ENCODE peak calls at places on chromosomes 13 and 19, in five cellular contexts. One of them, this sample, is unnamed.

GRCh38 chr13:76965759-76966421 is 17.6 kb downstream of the ACOD1 start:
- DNase-seq in fibroblast of villous mesenchyme: peak
- DNase-seq in PC-3: peak
- DNase-seq in Panc1: no peak
- DNase-seq in GM23338: no peak
- DNase-seq in this sample: peak

GRCh38 chr13:75635101-75635620 is 969 bp upstream of the LMO7 start:
- DNase-seq in fibroblast of villous mesenchyme: peak
- DNase-seq in PC-3: no peak
- DNase-seq in Panc1: no peak
- DNase-seq in GM23338: peak
- DNase-seq in this sample: no peak

GRCh38 chr19:9727644-9728043 is 40.9 kb downstream of the ZNF846 start:
- DNase-seq in fibroblast of villous mesenchyme: no peak
- DNase-seq in PC-3: no peak
- DNase-seq in Panc1: no peak
- DNase-seq in GM23338: no peak
- DNase-seq in this sample: no peak

GRCh38 chr13:74575729-74576125 is 441.5 kb upstream of the KLF12 start:
- DNase-seq in fibroblast of villous mesenchyme: peak
- DNase-seq in PC-3: peak
- DNase-seq in Panc1: no peak
- DNase-seq in GM23338: peak
- DNase-seq in this sample: peak

GRCh38 chr13:57631607-57632275 is at the start of gene PCDH17:
- DNase-seq in fibroblast of villous mesenchyme: peak
- DNase-seq in PC-3: no peak
- DNase-seq in Panc1: no peak
- DNase-seq in GM23338: peak
- DNase-seq in this sample: no peak

GRCh38 chr19:2695288-2695866 is 7.1 kb downstream of the GNG7 start:
- DNase-seq in fibroblast of villous mesenchyme: no peak
- DNase-seq in PC-3: no peak
- DNase-seq in Panc1: no peak
- DNase-seq in GM23338: no peak
- DNase-seq in this sample: no peak

GRCh38 chr13:99702687-99703319 is 201.5 kb downstream of the TM9SF2 start:
- DNase-seq in fibroblast of villous mesenchyme: no peak
- DNase-seq in PC-3: no peak
- DNase-seq in Panc1: no peak
- DNase-seq in GM23338: peak
- DNase-seq in this sample: no peak

GRCh38 chr13:28613562-28613961 is 45.4 kb upstream of the POMP start:
- DNase-seq in fibroblast of villous mesenchyme: peak
- DNase-seq in PC-3: no peak
- DNase-seq in Panc1: no peak
- DNase-seq in GM23338: no peak
- DNase-seq in this sample: no peak

GRCh38 chr19:23437901-23438300 is 42.6 kb upstream of the ZNF91 start:
- DNase-seq in fibroblast of villous mesenchyme: no peak
- DNase-seq in PC-3: no peak
- DNase-seq in Panc1: no peak
- DNase-seq in GM23338: peak
- DNase-seq in this sample: no peak

GRCh38 chr19:40714519-40715299 is 2.0 kb downstream of the COQ8B start:
- DNase-seq in fibroblast of villous mesenchyme: peak
- DNase-seq in PC-3: peak
- DNase-seq in Panc1: no peak
- DNase-seq in GM23338: peak
- DNase-seq in this sample: peak

GRCh38 chr13:28357846-28358496 is 137.0 kb downstream of the FLT1 start:
- DNase-seq in fibroblast of villous mesenchyme: peak
- DNase-seq in PC-3: no peak
- DNase-seq in Panc1: no peak
- DNase-seq in GM23338: no peak
- DNase-seq in this sample: no peak

GRCh38 chr13:46385946-46386345 is 1.1 kb downstream of the RUBCNL start:
- DNase-seq in fibroblast of villous mesenchyme: no peak
- DNase-seq in PC-3: no peak
- DNase-seq in Panc1: no peak
- DNase-seq in GM23338: peak
- DNase-seq in this sample: no peak

GRCh38 chr13:50320297-50320862 is 305.1 kb downstream of the KCNRG start:
- DNase-seq in fibroblast of villous mesenchyme: peak
- DNase-seq in PC-3: peak
- DNase-seq in Panc1: no peak
- DNase-seq in GM23338: no peak
- DNase-seq in this sample: peak

GRCh38 chr13:48647625-48648024 is 6.1 kb upstream of the CYSLTR2 start:
- DNase-seq in fibroblast of villous mesenchyme: no peak
- DNase-seq in PC-3: no peak
- DNase-seq in Panc1: no peak
- DNase-seq in GM23338: no peak
- DNase-seq in this sample: no peak
- TF ChIP-seq CTCF in fibroblast of villous mesenchyme: peak
- TF ChIP-seq CTCF in PC-3: no peak
- TF ChIP-seq CTCF in Panc1: peak
- TF ChIP-seq CTCF in GM23338: peak
- TF ChIP-seq CTCF in this sample: no peak

GRCh38 chr13:110062777-110063442 is 244.0 kb downstream of the COL4A1 start:
- DNase-seq in fibroblast of villous mesenchyme: no peak
- DNase-seq in PC-3: no peak
- DNase-seq in Panc1: no peak
- DNase-seq in GM23338: no peak
- DNase-seq in this sample: no peak
- TF ChIP-seq CTCF in fibroblast of villous mesenchyme: no peak
- TF ChIP-seq CTCF in PC-3: no peak
- TF ChIP-seq CTCF in Panc1: no peak
- TF ChIP-seq CTCF in GM23338: no peak
- TF ChIP-seq CTCF in this sample: no peak

GRCh38 chr13:96834626-96835025 is 159.7 kb downstream of the OXGR1 start:
- DNase-seq in fibroblast of villous mesenchyme: no peak
- DNase-seq in PC-3: no peak
- DNase-seq in Panc1: no peak
- DNase-seq in GM23338: no peak
- DNase-seq in this sample: no peak
- TF ChIP-seq CTCF in fibroblast of villous mesenchyme: no peak
- TF ChIP-seq CTCF in PC-3: no peak
- TF ChIP-seq CTCF in Panc1: no peak
- TF ChIP-seq CTCF in GM23338: no peak
- TF ChIP-seq CTCF in this sample: no peak

GRCh38 chr13:59343993-59344780 is 819.5 kb downstream of the DIAPH3 start:
- DNase-seq in fibroblast of villous mesenchyme: no peak
- DNase-seq in PC-3: no peak
- DNase-seq in Panc1: no peak
- DNase-seq in GM23338: no peak
- DNase-seq in this sample: no peak
- TF ChIP-seq CTCF in fibroblast of villous mesenchyme: no peak
- TF ChIP-seq CTCF in PC-3: no peak
- TF ChIP-seq CTCF in Panc1: no peak
- TF ChIP-seq CTCF in GM23338: peak
- TF ChIP-seq CTCF in this sample: no peak

DNA sequence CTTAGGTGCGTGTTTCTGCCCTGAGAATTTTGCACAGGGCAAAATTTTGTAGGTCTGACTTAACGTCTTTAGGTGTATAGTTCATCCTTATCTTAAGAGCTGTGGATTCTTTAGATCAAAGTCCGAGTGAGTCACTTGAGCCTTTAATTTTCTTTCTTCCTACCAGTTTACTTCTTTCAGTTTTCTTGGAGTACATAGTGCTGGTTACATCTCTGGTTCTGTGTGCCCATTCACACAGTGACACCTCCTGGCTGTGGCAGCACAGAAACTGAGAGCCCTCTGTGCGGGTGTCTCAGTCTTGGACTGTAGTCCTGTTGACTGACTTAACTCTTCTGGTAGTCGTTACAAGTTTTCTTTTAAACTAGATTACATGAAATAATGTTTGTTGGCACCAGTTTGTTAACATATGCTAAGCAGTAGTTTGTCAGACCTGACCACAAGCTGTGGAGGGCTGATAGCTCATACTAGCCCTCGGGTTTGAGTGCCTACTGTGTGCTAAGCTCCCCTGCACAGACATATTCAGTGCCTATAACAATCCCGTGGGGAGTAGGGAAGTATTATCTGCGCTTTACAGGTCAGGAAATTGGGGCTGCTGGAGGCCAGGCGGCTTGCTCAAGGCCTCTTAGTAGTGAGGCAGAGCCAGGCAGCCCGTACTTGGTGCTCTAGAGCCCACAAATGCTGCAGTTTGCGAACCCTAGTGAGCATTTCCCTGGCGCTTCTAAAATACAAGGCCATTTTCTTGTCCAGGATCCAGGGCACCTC is 1.6 kb downstream of the GATAD2A start:
- DNase-seq in fibroblast of villous mesenchyme: peak
- DNase-seq in PC-3: peak
- DNase-seq in Panc1: no peak
- DNase-seq in GM23338: no peak
- DNase-seq in this sample: peak
- TF ChIP-seq CTCF in fibroblast of villous mesenchyme: peak
- TF ChIP-seq CTCF in PC-3: peak
- TF ChIP-seq CTCF in Panc1: peak
- TF ChIP-seq CTCF in GM23338: no peak
- TF ChIP-seq CTCF in this sample: peak

DNA sequence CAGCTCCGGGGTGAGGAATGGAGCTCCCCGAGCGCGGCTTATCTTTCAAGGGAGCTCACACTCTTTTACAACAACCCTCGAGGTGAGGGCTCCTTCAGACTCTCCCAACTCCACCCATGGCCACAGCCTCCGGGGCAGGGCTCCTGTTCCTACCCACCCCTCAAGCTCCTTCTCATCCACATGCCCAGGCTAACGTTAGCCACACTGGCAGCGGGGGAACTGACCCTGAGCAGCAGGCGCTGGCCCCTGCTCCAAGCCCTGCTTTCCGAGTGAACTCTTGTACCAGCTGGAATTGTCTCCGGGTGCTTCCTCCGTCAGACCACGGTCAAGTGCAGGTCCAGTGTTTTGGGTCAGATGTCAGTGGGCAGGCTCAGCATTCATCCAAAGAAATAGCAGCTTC is 89.4 kb downstream of the ANKRD10 start:
- DNase-seq in fibroblast of villous mesenchyme: no peak
- DNase-seq in PC-3: no peak
- DNase-seq in Panc1: no peak
- DNase-seq in GM23338: no peak
- DNase-seq in this sample: no peak
- TF ChIP-seq CTCF in fibroblast of villous mesenchyme: no peak
- TF ChIP-seq CTCF in PC-3: no peak
- TF ChIP-seq CTCF in Panc1: no peak
- TF ChIP-seq CTCF in GM23338: no peak
- TF ChIP-seq CTCF in this sample: no peak

DNA sequence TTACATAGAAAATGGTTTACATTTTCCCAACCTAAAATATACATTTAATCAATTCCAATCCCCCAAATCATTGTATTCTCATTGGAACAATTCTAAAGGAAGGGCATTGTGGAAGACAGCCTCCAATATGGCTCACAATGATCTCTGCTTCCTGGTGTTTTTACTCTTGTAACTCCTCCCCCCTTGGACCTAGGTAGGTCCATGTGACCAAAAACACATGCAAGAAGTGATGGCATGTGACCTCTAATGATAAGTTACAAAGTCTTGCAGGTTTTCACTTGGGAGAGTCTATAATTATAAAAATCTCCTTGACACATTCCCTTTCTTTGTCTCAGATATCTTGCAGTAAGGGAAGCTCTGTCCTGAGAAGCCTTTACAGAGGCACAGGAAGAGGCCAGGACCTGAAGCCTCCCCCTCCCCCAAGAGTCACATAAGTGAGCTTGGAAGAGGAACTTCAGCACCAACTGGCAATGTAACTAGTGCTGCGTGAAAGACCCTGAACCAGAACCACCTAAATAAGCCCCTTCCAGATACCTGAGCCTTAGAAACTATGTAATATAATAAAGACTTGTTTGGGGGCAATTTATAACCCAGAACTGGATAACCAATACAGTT is 816.2 kb upstream of the ATXN8OS start:
- DNase-seq in fibroblast of villous mesenchyme: no peak
- DNase-seq in PC-3: no peak
- DNase-seq in Panc1: no peak
- DNase-seq in GM23338: peak
- DNase-seq in this sample: no peak
- TF ChIP-seq CTCF in fibroblast of villous mesenchyme: no peak
- TF ChIP-seq CTCF in PC-3: no peak
- TF ChIP-seq CTCF in Panc1: no peak
- TF ChIP-seq CTCF in GM23338: no peak
- TF ChIP-seq CTCF in this sample: no peak

DNA sequence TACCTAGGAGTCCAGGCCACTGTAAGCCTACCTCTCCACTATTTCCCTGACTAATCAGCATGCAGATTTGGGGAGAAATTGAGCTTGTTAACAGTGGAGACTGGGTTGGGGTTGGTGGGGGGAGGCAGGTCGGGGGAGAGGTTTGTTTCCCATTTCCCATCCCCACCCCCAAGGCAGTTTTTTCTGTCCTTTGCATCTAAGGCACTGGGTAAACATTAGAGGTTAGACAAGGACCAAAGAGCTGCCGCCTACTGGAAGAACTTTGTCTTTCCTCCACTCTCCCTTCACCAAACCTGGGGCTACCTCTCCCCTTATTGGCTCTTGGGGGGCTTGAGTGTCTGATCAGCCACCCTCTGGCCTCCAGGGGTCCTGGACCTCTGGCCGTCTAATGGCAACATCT is 953 bp downstream of the KCNN4 start:
- DNase-seq in fibroblast of villous mesenchyme: no peak
- DNase-seq in PC-3: peak
- DNase-seq in Panc1: no peak
- DNase-seq in GM23338: no peak
- DNase-seq in this sample: peak
- TF ChIP-seq CTCF in fibroblast of villous mesenchyme: no peak
- TF ChIP-seq CTCF in PC-3: peak
- TF ChIP-seq CTCF in Panc1: peak
- TF ChIP-seq CTCF in GM23338: no peak
- TF ChIP-seq CTCF in this sample: peak